ENCODE peak calls at places on chromosomes 2 and 18, in nine cellular contexts. One of them, this sample, is unnamed.

GRCh38 chr2:72415256-72415655 is 267.6 kb upstream of the CYP26B1 start:
- DNase-seq in stimulated activated CD8-positive, alpha-beta memory T cell treated with anti-CD3 and anti-CD28 coated beads, Interleukin-2, amount 100 ng/mL, for 1 hour: no peak
- DNase-seq in substantia nigra: no peak
- DNase-seq in effector memory CD8-positive, alpha-beta T cell: no peak
- DNase-seq in stimulated activated CD4-positive, alpha-beta T cell treated with anti-CD3 and anti-CD28 coated beads, Interleukin-1b, Interleukin-23, amount 100 ng/mL, for 24 hours: no peak
- DNase-seq in neural crest cell: no peak
- DNase-seq in occipital lobe: no peak
- DNase-seq in progenitor cell of endocrine pancreas: no peak
- DNase-seq in esophagus muscularis mucosa: no peak
- DNase-seq in this sample: no peak

GRCh38 chr2:111618953-111619902 is 264.8 kb downstream of the ANAPC1 start:
- DNase-seq in esophagus muscularis mucosa: no peak
- DNase-seq in occipital lobe: no peak
- DNase-seq in effector memory CD8-positive, alpha-beta T cell: peak
- DNase-seq in substantia nigra: no peak
- DNase-seq in progenitor cell of endocrine pancreas: no peak
- DNase-seq in stimulated activated CD8-positive, alpha-beta memory T cell treated with anti-CD3 and anti-CD28 coated beads, Interleukin-2, amount 100 ng/mL, for 1 hour: no peak
- DNase-seq in stimulated activated CD4-positive, alpha-beta T cell treated with anti-CD3 and anti-CD28 coated beads, Interleukin-1b, Interleukin-23, amount 100 ng/mL, for 24 hours: no peak
- DNase-seq in neural crest cell: no peak
- DNase-seq in this sample: no peak

GRCh38 chr2:31414601-31415241 is at the start of gene XDH:
- DNase-seq in effector memory CD8-positive, alpha-beta T cell: no peak
- DNase-seq in esophagus muscularis mucosa: peak
- DNase-seq in stimulated activated CD8-positive, alpha-beta memory T cell treated with anti-CD3 and anti-CD28 coated beads, Interleukin-2, amount 100 ng/mL, for 1 hour: no peak
- DNase-seq in progenitor cell of endocrine pancreas: no peak
- DNase-seq in neural crest cell: no peak
- DNase-seq in occipital lobe: no peak
- DNase-seq in substantia nigra: no peak
- DNase-seq in stimulated activated CD4-positive, alpha-beta T cell treated with anti-CD3 and anti-CD28 coated beads, Interleukin-1b, Interleukin-23, amount 100 ng/mL, for 24 hours: no peak
- DNase-seq in this sample: no peak

GRCh38 chr2:72781500-72781899 is 44.3 kb downstream of the EXOC6B start:
- DNase-seq in stimulated activated CD4-positive, alpha-beta T cell treated with anti-CD3 and anti-CD28 coated beads, Interleukin-1b, Interleukin-23, amount 100 ng/mL, for 24 hours: no peak
- DNase-seq in stimulated activated CD8-positive, alpha-beta memory T cell treated with anti-CD3 and anti-CD28 coated beads, Interleukin-2, amount 100 ng/mL, for 1 hour: no peak
- DNase-seq in occipital lobe: no peak
- DNase-seq in progenitor cell of endocrine pancreas: no peak
- DNase-seq in substantia nigra: no peak
- DNase-seq in neural crest cell: no peak
- DNase-seq in effector memory CD8-positive, alpha-beta T cell: no peak
- DNase-seq in esophagus muscularis mucosa: no peak
- DNase-seq in this sample: no peak

GRCh38 chr2:145777914-145778313 is 1258.0 kb upstream of the ZEB2 start:
- DNase-seq in effector memory CD8-positive, alpha-beta T cell: no peak
- DNase-seq in stimulated activated CD4-positive, alpha-beta T cell treated with anti-CD3 and anti-CD28 coated beads, Interleukin-1b, Interleukin-23, amount 100 ng/mL, for 24 hours: no peak
- DNase-seq in occipital lobe: no peak
- DNase-seq in substantia nigra: no peak
- DNase-seq in progenitor cell of endocrine pancreas: no peak
- DNase-seq in neural crest cell: no peak
- DNase-seq in esophagus muscularis mucosa: no peak
- DNase-seq in stimulated activated CD8-positive, alpha-beta memory T cell treated with anti-CD3 and anti-CD28 coated beads, Interleukin-2, amount 100 ng/mL, for 1 hour: no peak
- DNase-seq in this sample: no peak

GRCh38 chr2:160225722-160226121 is 25.6 kb upstream of the ITGB6 start:
- DNase-seq in stimulated activated CD8-positive, alpha-beta memory T cell treated with anti-CD3 and anti-CD28 coated beads, Interleukin-2, amount 100 ng/mL, for 1 hour: no peak
- DNase-seq in esophagus muscularis mucosa: no peak
- DNase-seq in effector memory CD8-positive, alpha-beta T cell: no peak
- DNase-seq in neural crest cell: no peak
- DNase-seq in progenitor cell of endocrine pancreas: no peak
- DNase-seq in stimulated activated CD4-positive, alpha-beta T cell treated with anti-CD3 and anti-CD28 coated beads, Interleukin-1b, Interleukin-23, amount 100 ng/mL, for 24 hours: no peak
- DNase-seq in substantia nigra: no peak
- DNase-seq in occipital lobe: no peak
- DNase-seq in this sample: no peak

GRCh38 chr2:202091476-202091875 is 18.4 kb downstream of the KIAA2012 start:
- DNase-seq in stimulated activated CD4-positive, alpha-beta T cell treated with anti-CD3 and anti-CD28 coated beads, Interleukin-1b, Interleukin-23, amount 100 ng/mL, for 24 hours: no peak
- DNase-seq in effector memory CD8-positive, alpha-beta T cell: no peak
- DNase-seq in substantia nigra: no peak
- DNase-seq in progenitor cell of endocrine pancreas: no peak
- DNase-seq in stimulated activated CD8-positive, alpha-beta memory T cell treated with anti-CD3 and anti-CD28 coated beads, Interleukin-2, amount 100 ng/mL, for 1 hour: no peak
- DNase-seq in occipital lobe: no peak
- DNase-seq in neural crest cell: no peak
- DNase-seq in esophagus muscularis mucosa: no peak
- DNase-seq in this sample: no peak

GRCh38 chr2:68807821-68808266 is 63.4 kb downstream of the BMP10 start:
- DNase-seq in effector memory CD8-positive, alpha-beta T cell: peak
- DNase-seq in neural crest cell: no peak
- DNase-seq in stimulated activated CD8-positive, alpha-beta memory T cell treated with anti-CD3 and anti-CD28 coated beads, Interleukin-2, amount 100 ng/mL, for 1 hour: no peak
- DNase-seq in esophagus muscularis mucosa: peak
- DNase-seq in stimulated activated CD4-positive, alpha-beta T cell treated with anti-CD3 and anti-CD28 coated beads, Interleukin-1b, Interleukin-23, amount 100 ng/mL, for 24 hours: no peak
- DNase-seq in substantia nigra: no peak
- DNase-seq in occipital lobe: no peak
- DNase-seq in progenitor cell of endocrine pancreas: no peak
- DNase-seq in this sample: no peak

GRCh38 chr2:25960920-25961319 is 21.4 kb downstream of the KIF3C start:
- DNase-seq in neural crest cell: no peak
- DNase-seq in occipital lobe: no peak
- DNase-seq in effector memory CD8-positive, alpha-beta T cell: no peak
- DNase-seq in substantia nigra: no peak
- DNase-seq in stimulated activated CD4-positive, alpha-beta T cell treated with anti-CD3 and anti-CD28 coated beads, Interleukin-1b, Interleukin-23, amount 100 ng/mL, for 24 hours: no peak
- DNase-seq in progenitor cell of endocrine pancreas: no peak
- DNase-seq in esophagus muscularis mucosa: no peak
- DNase-seq in stimulated activated CD8-positive, alpha-beta memory T cell treated with anti-CD3 and anti-CD28 coated beads, Interleukin-2, amount 100 ng/mL, for 1 hour: no peak
- DNase-seq in this sample: no peak

GRCh38 chr2:96876036-96876810 is 6.3 kb upstream of the SEMA4C start:
- DNase-seq in stimulated activated CD8-positive, alpha-beta memory T cell treated with anti-CD3 and anti-CD28 coated beads, Interleukin-2, amount 100 ng/mL, for 1 hour: no peak
- DNase-seq in progenitor cell of endocrine pancreas: no peak
- DNase-seq in substantia nigra: peak
- DNase-seq in stimulated activated CD4-positive, alpha-beta T cell treated with anti-CD3 and anti-CD28 coated beads, Interleukin-1b, Interleukin-23, amount 100 ng/mL, for 24 hours: no peak
- DNase-seq in neural crest cell: peak
- DNase-seq in occipital lobe: no peak
- DNase-seq in effector memory CD8-positive, alpha-beta T cell: no peak
- DNase-seq in esophagus muscularis mucosa: no peak
- DNase-seq in this sample: no peak

GRCh38 chr2:44522846-44523245 is 161.1 kb downstream of the CAMKMT start:
- DNase-seq in neural crest cell: no peak
- DNase-seq in stimulated activated CD4-positive, alpha-beta T cell treated with anti-CD3 and anti-CD28 coated beads, Interleukin-1b, Interleukin-23, amount 100 ng/mL, for 24 hours: no peak
- DNase-seq in esophagus muscularis mucosa: no peak
- DNase-seq in substantia nigra: no peak
- DNase-seq in stimulated activated CD8-positive, alpha-beta memory T cell treated with anti-CD3 and anti-CD28 coated beads, Interleukin-2, amount 100 ng/mL, for 1 hour: no peak
- DNase-seq in progenitor cell of endocrine pancreas: no peak
- DNase-seq in effector memory CD8-positive, alpha-beta T cell: no peak
- DNase-seq in occipital lobe: no peak
- DNase-seq in this sample: no peak

GRCh38 chr2:186460465-186460864 is 25.6 kb upstream of the ZC3H15 start:
- DNase-seq in stimulated activated CD4-positive, alpha-beta T cell treated with anti-CD3 and anti-CD28 coated beads, Interleukin-1b, Interleukin-23, amount 100 ng/mL, for 24 hours: no peak
- DNase-seq in esophagus muscularis mucosa: no peak
- DNase-seq in progenitor cell of endocrine pancreas: no peak
- DNase-seq in stimulated activated CD8-positive, alpha-beta memory T cell treated with anti-CD3 and anti-CD28 coated beads, Interleukin-2, amount 100 ng/mL, for 1 hour: no peak
- DNase-seq in neural crest cell: no peak
- DNase-seq in occipital lobe: no peak
- DNase-seq in substantia nigra: no peak
- DNase-seq in effector memory CD8-positive, alpha-beta T cell: no peak
- DNase-seq in this sample: no peak

GRCh38 chr18:75554112-75554511 is 126.6 kb upstream of the SMIM21 start:
- DNase-seq in effector memory CD8-positive, alpha-beta T cell: no peak
- DNase-seq in stimulated activated CD4-positive, alpha-beta T cell treated with anti-CD3 and anti-CD28 coated beads, Interleukin-1b, Interleukin-23, amount 100 ng/mL, for 24 hours: no peak
- DNase-seq in substantia nigra: no peak
- DNase-seq in stimulated activated CD8-positive, alpha-beta memory T cell treated with anti-CD3 and anti-CD28 coated beads, Interleukin-2, amount 100 ng/mL, for 1 hour: no peak
- DNase-seq in occipital lobe: no peak
- DNase-seq in neural crest cell: no peak
- DNase-seq in esophagus muscularis mucosa: peak
- DNase-seq in progenitor cell of endocrine pancreas: no peak
- DNase-seq in this sample: no peak

GRCh38 chr2:236127010-236127409 is 41.2 kb downstream of the GBX2 start:
- DNase-seq in substantia nigra: no peak
- DNase-seq in occipital lobe: no peak
- DNase-seq in neural crest cell: no peak
- DNase-seq in progenitor cell of endocrine pancreas: no peak
- DNase-seq in stimulated activated CD4-positive, alpha-beta T cell treated with anti-CD3 and anti-CD28 coated beads, Interleukin-1b, Interleukin-23, amount 100 ng/mL, for 24 hours: no peak
- DNase-seq in effector memory CD8-positive, alpha-beta T cell: no peak
- DNase-seq in stimulated activated CD8-positive, alpha-beta memory T cell treated with anti-CD3 and anti-CD28 coated beads, Interleukin-2, amount 100 ng/mL, for 1 hour: no peak
- DNase-seq in esophagus muscularis mucosa: no peak
- DNase-seq in this sample: no peak

GRCh38 chr2:178584666-178585065 is 104.4 kb downstream of the PLEKHA3 start:
- DNase-seq in progenitor cell of endocrine pancreas: no peak
- DNase-seq in occipital lobe: no peak
- DNase-seq in stimulated activated CD8-positive, alpha-beta memory T cell treated with anti-CD3 and anti-CD28 coated beads, Interleukin-2, amount 100 ng/mL, for 1 hour: no peak
- DNase-seq in neural crest cell: no peak
- DNase-seq in esophagus muscularis mucosa: no peak
- DNase-seq in effector memory CD8-positive, alpha-beta T cell: no peak
- DNase-seq in stimulated activated CD4-positive, alpha-beta T cell treated with anti-CD3 and anti-CD28 coated beads, Interleukin-1b, Interleukin-23, amount 100 ng/mL, for 24 hours: no peak
- DNase-seq in substantia nigra: no peak
- DNase-seq in this sample: no peak

GRCh38 chr2:45018033-45018432 is 8.8 kb upstream of the SIX2 start:
- DNase-seq in neural crest cell: no peak
- DNase-seq in stimulated activated CD8-positive, alpha-beta memory T cell treated with anti-CD3 and anti-CD28 coated beads, Interleukin-2, amount 100 ng/mL, for 1 hour: no peak
- DNase-seq in occipital lobe: no peak
- DNase-seq in progenitor cell of endocrine pancreas: no peak
- DNase-seq in effector memory CD8-positive, alpha-beta T cell: no peak
- DNase-seq in substantia nigra: no peak
- DNase-seq in stimulated activated CD4-positive, alpha-beta T cell treated with anti-CD3 and anti-CD28 coated beads, Interleukin-1b, Interleukin-23, amount 100 ng/mL, for 24 hours: no peak
- DNase-seq in esophagus muscularis mucosa: no peak
- DNase-seq in this sample: no peak

GRCh38 chr2:73961823-73962615 is 22.7 kb upstream of the TET3 start:
- DNase-seq in effector memory CD8-positive, alpha-beta T cell: no peak
- DNase-seq in occipital lobe: no peak
- DNase-seq in esophagus muscularis mucosa: no peak
- DNase-seq in progenitor cell of endocrine pancreas: no peak
- DNase-seq in neural crest cell: no peak
- DNase-seq in stimulated activated CD8-positive, alpha-beta memory T cell treated with anti-CD3 and anti-CD28 coated beads, Interleukin-2, amount 100 ng/mL, for 1 hour: no peak
- DNase-seq in stimulated activated CD4-positive, alpha-beta T cell treated with anti-CD3 and anti-CD28 coated beads, Interleukin-1b, Interleukin-23, amount 100 ng/mL, for 24 hours: no peak
- DNase-seq in substantia nigra: no peak
- DNase-seq in this sample: no peak

GRCh38 chr2:212538156-212539144 is at the start of gene ERBB4:
- DNase-seq in substantia nigra: peak
- DNase-seq in neural crest cell: peak
- DNase-seq in progenitor cell of endocrine pancreas: peak
- DNase-seq in effector memory CD8-positive, alpha-beta T cell: no peak
- DNase-seq in stimulated activated CD8-positive, alpha-beta memory T cell treated with anti-CD3 and anti-CD28 coated beads, Interleukin-2, amount 100 ng/mL, for 1 hour: no peak
- DNase-seq in occipital lobe: no peak
- DNase-seq in stimulated activated CD4-positive, alpha-beta T cell treated with anti-CD3 and anti-CD28 coated beads, Interleukin-1b, Interleukin-23, amount 100 ng/mL, for 24 hours: no peak
- DNase-seq in esophagus muscularis mucosa: no peak
- DNase-seq in this sample: no peak

GRCh38 chr2:230234845-230235244 is 9.3 kb downstream of the SP140 start:
- DNase-seq in occipital lobe: no peak
- DNase-seq in esophagus muscularis mucosa: no peak
- DNase-seq in stimulated activated CD4-positive, alpha-beta T cell treated with anti-CD3 and anti-CD28 coated beads, Interleukin-1b, Interleukin-23, amount 100 ng/mL, for 24 hours: no peak
- DNase-seq in stimulated activated CD8-positive, alpha-beta memory T cell treated with anti-CD3 and anti-CD28 coated beads, Interleukin-2, amount 100 ng/mL, for 1 hour: no peak
- DNase-seq in progenitor cell of endocrine pancreas: no peak
- DNase-seq in substantia nigra: no peak
- DNase-seq in effector memory CD8-positive, alpha-beta T cell: no peak
- DNase-seq in neural crest cell: no peak
- DNase-seq in this sample: no peak

GRCh38 chr2:172211507-172211906 is 108.8 kb upstream of the DLX2 start:
- DNase-seq in substantia nigra: no peak
- DNase-seq in effector memory CD8-positive, alpha-beta T cell: no peak
- DNase-seq in neural crest cell: no peak
- DNase-seq in occipital lobe: no peak
- DNase-seq in stimulated activated CD4-positive, alpha-beta T cell treated with anti-CD3 and anti-CD28 coated beads, Interleukin-1b, Interleukin-23, amount 100 ng/mL, for 24 hours: no peak
- DNase-seq in progenitor cell of endocrine pancreas: no peak
- DNase-seq in esophagus muscularis mucosa: peak
- DNase-seq in stimulated activated CD8-positive, alpha-beta memory T cell treated with anti-CD3 and anti-CD28 coated beads, Interleukin-2, amount 100 ng/mL, for 1 hour: no peak
- DNase-seq in this sample: no peak

GRCh38 chr2:215791481-215791937 is 221.8 kb downstream of the MREG start:
- DNase-seq in occipital lobe: no peak
- DNase-seq in esophagus muscularis mucosa: no peak
- DNase-seq in progenitor cell of endocrine pancreas: no peak
- DNase-seq in substantia nigra: no peak
- DNase-seq in effector memory CD8-positive, alpha-beta T cell: no peak
- DNase-seq in stimulated activated CD8-positive, alpha-beta memory T cell treated with anti-CD3 and anti-CD28 coated beads, Interleukin-2, amount 100 ng/mL, for 1 hour: no peak
- DNase-seq in neural crest cell: no peak
- DNase-seq in stimulated activated CD4-positive, alpha-beta T cell treated with anti-CD3 and anti-CD28 coated beads, Interleukin-1b, Interleukin-23, amount 100 ng/mL, for 24 hours: no peak
- DNase-seq in this sample: no peak

GRCh38 chr18:76349067-76349715 is 145.9 kb downstream of the ZNF516 start:
- DNase-seq in neural crest cell: peak
- DNase-seq in effector memory CD8-positive, alpha-beta T cell: peak
- DNase-seq in occipital lobe: peak
- DNase-seq in stimulated activated CD8-positive, alpha-beta memory T cell treated with anti-CD3 and anti-CD28 coated beads, Interleukin-2, amount 100 ng/mL, for 1 hour: peak
- DNase-seq in esophagus muscularis mucosa: peak
- DNase-seq in progenitor cell of endocrine pancreas: peak
- DNase-seq in substantia nigra: peak
- DNase-seq in stimulated activated CD4-positive, alpha-beta T cell treated with anti-CD3 and anti-CD28 coated beads, Interleukin-1b, Interleukin-23, amount 100 ng/mL, for 24 hours: peak
- DNase-seq in this sample: peak

GRCh38 chr18:7236899-7237298 is 6.0 kb downstream of the LRRC30 start:
- DNase-seq in occipital lobe: no peak
- DNase-seq in substantia nigra: no peak
- DNase-seq in neural crest cell: no peak
- DNase-seq in effector memory CD8-positive, alpha-beta T cell: no peak
- DNase-seq in stimulated activated CD4-positive, alpha-beta T cell treated with anti-CD3 and anti-CD28 coated beads, Interleukin-1b, Interleukin-23, amount 100 ng/mL, for 24 hours: no peak
- DNase-seq in esophagus muscularis mucosa: no peak
- DNase-seq in stimulated activated CD8-positive, alpha-beta memory T cell treated with anti-CD3 and anti-CD28 coated beads, Interleukin-2, amount 100 ng/mL, for 1 hour: no peak
- DNase-seq in progenitor cell of endocrine pancreas: no peak
- DNase-seq in this sample: no peak

GRCh38 chr2:73268831-73269685 is 15.2 kb downstream of the FBXO41 start:
- DNase-seq in esophagus muscularis mucosa: no peak
- DNase-seq in stimulated activated CD8-positive, alpha-beta memory T cell treated with anti-CD3 and anti-CD28 coated beads, Interleukin-2, amount 100 ng/mL, for 1 hour: peak
- DNase-seq in effector memory CD8-positive, alpha-beta T cell: peak
- DNase-seq in stimulated activated CD4-positive, alpha-beta T cell treated with anti-CD3 and anti-CD28 coated beads, Interleukin-1b, Interleukin-23, amount 100 ng/mL, for 24 hours: peak
- DNase-seq in progenitor cell of endocrine pancreas: no peak
- DNase-seq in occipital lobe: no peak
- DNase-seq in substantia nigra: no peak
- DNase-seq in neural crest cell: no peak
- DNase-seq in this sample: peak

GRCh38 chr2:235713244-235713643 is 219.4 kb downstream of the AGAP1 start:
- DNase-seq in effector memory CD8-positive, alpha-beta T cell: no peak
- DNase-seq in stimulated activated CD8-positive, alpha-beta memory T cell treated with anti-CD3 and anti-CD28 coated beads, Interleukin-2, amount 100 ng/mL, for 1 hour: no peak
- DNase-seq in progenitor cell of endocrine pancreas: no peak
- DNase-seq in stimulated activated CD4-positive, alpha-beta T cell treated with anti-CD3 and anti-CD28 coated beads, Interleukin-1b, Interleukin-23, amount 100 ng/mL, for 24 hours: no peak
- DNase-seq in esophagus muscularis mucosa: no peak
- DNase-seq in neural crest cell: no peak
- DNase-seq in occipital lobe: no peak
- DNase-seq in substantia nigra: no peak
- DNase-seq in this sample: no peak

GRCh38 chr2:237189799-237190198 is 104.1 kb downstream of the COPS8 start:
- DNase-seq in esophagus muscularis mucosa: peak
- DNase-seq in neural crest cell: no peak
- DNase-seq in occipital lobe: no peak
- DNase-seq in stimulated activated CD8-positive, alpha-beta memory T cell treated with anti-CD3 and anti-CD28 coated beads, Interleukin-2, amount 100 ng/mL, for 1 hour: no peak
- DNase-seq in effector memory CD8-positive, alpha-beta T cell: no peak
- DNase-seq in stimulated activated CD4-positive, alpha-beta T cell treated with anti-CD3 and anti-CD28 coated beads, Interleukin-1b, Interleukin-23, amount 100 ng/mL, for 24 hours: no peak
- DNase-seq in substantia nigra: no peak
- DNase-seq in progenitor cell of endocrine pancreas: no peak
- DNase-seq in this sample: no peak

GRCh38 chr2:203341741-203342310 is 13.6 kb downstream of the ABI2 start:
- DNase-seq in stimulated activated CD4-positive, alpha-beta T cell treated with anti-CD3 and anti-CD28 coated beads, Interleukin-1b, Interleukin-23, amount 100 ng/mL, for 24 hours: no peak
- DNase-seq in esophagus muscularis mucosa: no peak
- DNase-seq in substantia nigra: no peak
- DNase-seq in occipital lobe: no peak
- DNase-seq in stimulated activated CD8-positive, alpha-beta memory T cell treated with anti-CD3 and anti-CD28 coated beads, Interleukin-2, amount 100 ng/mL, for 1 hour: no peak
- DNase-seq in neural crest cell: no peak
- DNase-seq in progenitor cell of endocrine pancreas: no peak
- DNase-seq in effector memory CD8-positive, alpha-beta T cell: no peak
- DNase-seq in this sample: no peak

GRCh38 chr2:72116081-72116533 is 31.6 kb downstream of the CYP26B1 start:
- DNase-seq in esophagus muscularis mucosa: no peak
- DNase-seq in progenitor cell of endocrine pancreas: no peak
- DNase-seq in neural crest cell: no peak
- DNase-seq in occipital lobe: no peak
- DNase-seq in effector memory CD8-positive, alpha-beta T cell: no peak
- DNase-seq in substantia nigra: no peak
- DNase-seq in stimulated activated CD8-positive, alpha-beta memory T cell treated with anti-CD3 and anti-CD28 coated beads, Interleukin-2, amount 100 ng/mL, for 1 hour: no peak
- DNase-seq in stimulated activated CD4-positive, alpha-beta T cell treated with anti-CD3 and anti-CD28 coated beads, Interleukin-1b, Interleukin-23, amount 100 ng/mL, for 24 hours: no peak
- DNase-seq in this sample: no peak

GRCh38 chr2:46813046-46813445 is 102.6 kb downstream of the MCFD2 start:
- DNase-seq in effector memory CD8-positive, alpha-beta T cell: no peak
- DNase-seq in stimulated activated CD4-positive, alpha-beta T cell treated with anti-CD3 and anti-CD28 coated beads, Interleukin-1b, Interleukin-23, amount 100 ng/mL, for 24 hours: no peak
- DNase-seq in neural crest cell: no peak
- DNase-seq in occipital lobe: no peak
- DNase-seq in progenitor cell of endocrine pancreas: no peak
- DNase-seq in stimulated activated CD8-positive, alpha-beta memory T cell treated with anti-CD3 and anti-CD28 coated beads, Interleukin-2, amount 100 ng/mL, for 1 hour: no peak
- DNase-seq in substantia nigra: no peak
- DNase-seq in esophagus muscularis mucosa: peak
- DNase-seq in this sample: no peak

GRCh38 chr2:177306550-177306949 is 42.0 kb upstream of the NFE2L2 start:
- DNase-seq in stimulated activated CD8-positive, alpha-beta memory T cell treated with anti-CD3 and anti-CD28 coated beads, Interleukin-2, amount 100 ng/mL, for 1 hour: no peak
- DNase-seq in progenitor cell of endocrine pancreas: no peak
- DNase-seq in stimulated activated CD4-positive, alpha-beta T cell treated with anti-CD3 and anti-CD28 coated beads, Interleukin-1b, Interleukin-23, amount 100 ng/mL, for 24 hours: no peak
- DNase-seq in esophagus muscularis mucosa: no peak
- DNase-seq in substantia nigra: no peak
- DNase-seq in effector memory CD8-positive, alpha-beta T cell: no peak
- DNase-seq in neural crest cell: no peak
- DNase-seq in occipital lobe: no peak
- DNase-seq in this sample: no peak

GRCh38 chr2:229980440-229981184 is 58.3 kb downstream of the FBXO36 start:
- DNase-seq in stimulated activated CD4-positive, alpha-beta T cell treated with anti-CD3 and anti-CD28 coated beads, Interleukin-1b, Interleukin-23, amount 100 ng/mL, for 24 hours: no peak
- DNase-seq in occipital lobe: peak
- DNase-seq in effector memory CD8-positive, alpha-beta T cell: no peak
- DNase-seq in esophagus muscularis mucosa: no peak
- DNase-seq in stimulated activated CD8-positive, alpha-beta memory T cell treated with anti-CD3 and anti-CD28 coated beads, Interleukin-2, amount 100 ng/mL, for 1 hour: no peak
- DNase-seq in progenitor cell of endocrine pancreas: no peak
- DNase-seq in neural crest cell: no peak
- DNase-seq in substantia nigra: peak
- DNase-seq in this sample: no peak